ENCODE peak calls at places on chromosome 2, in five cellular contexts. T is mesendoderm, Q is neuronal stem cell, V is IMR-90, G is mesenchymal stem cell. C is an unnamed sample.

GRCh38 chr2:98876741-98877140 is 59.3 kb downstream of the CRACDL start:
- DNase-seq in T (no peak), Q (no peak), V (no peak), G (no peak), C (peak; percentile 6)

GRCh38 chr2:209719034-209719433 is 52.6 kb upstream of the UNC80 start:
- DNase-seq in T (peak; percentile 18), Q (no peak), V (no peak), G (no peak), C (peak; percentile 5)

GRCh38 chr2:226583715-226584114 is 215.9 kb downstream of the IRS1 start:
- DNase-seq in T (peak; percentile 83), Q (no peak), V (peak; percentile 89), G (peak; percentile 84), C (peak; percentile 82)

GRCh38 chr2:127079358-127079920 is 27.5 kb downstream of the BIN1 start:
- DNase-seq in T (no peak), Q (no peak), V (no peak), G (no peak), C (no peak)

GRCh38 chr2:23566236-23567142 is 181.5 kb downstream of the KLHL29 start:
- DNase-seq in T (peak; percentile 76), Q (no peak), V (peak; percentile 32), G (peak; percentile 42), C (peak; percentile 40)

GRCh38 chr2:185813707-185814106 is 75.1 kb downstream of the FSIP2 start:
- DNase-seq in T (no peak), Q (no peak), V (no peak), G (no peak), C (no peak)

GRCh38 chr2:202269585-202269984 is 4.0 kb downstream of the NOP58 start:
- DNase-seq in T (no peak), Q (no peak), V (no peak), G (no peak), C (peak; percentile 25)

GRCh38 chr2:157283468-157283867 is 26.0 kb downstream of the GALNT5 start:
- DNase-seq in T (no peak), Q (no peak), V (no peak), G (no peak), C (no peak)

GRCh38 chr2:190121971-190122370 is 59.4 kb upstream of the MSTN start:
- DNase-seq in T (peak; percentile 57), Q (no peak), V (peak; percentile 41), G (peak; percentile 29), C (no peak)

GRCh38 chr2:60552096-60552850 is 1.2 kb downstream of the BCL11A start:
- DNase-seq in T (peak; percentile 80), Q (no peak), V (no peak), G (peak; percentile 20), C (peak; percentile 23)

GRCh38 chr2:182649316-182649715 is 66.7 kb upstream of the DNAJC10 start:
- DNase-seq in T (peak; percentile 78), Q (peak; percentile 12), V (peak; percentile 46), G (peak; percentile 58), C (peak; percentile 26)

GRCh38 chr2:231036578-231037106 is 681 bp upstream of the C2orf72 start:
- DNase-seq in T (no peak), Q (no peak), V (no peak), G (no peak), C (no peak)

GRCh38 chr2:42072349-42073118 is 24.7 kb downstream of the PKDCC start:
- DNase-seq in T (no peak), Q (no peak), V (peak; percentile 48), G (no peak), C (no peak)

GRCh38 chr2:241123816-241124536 is 21.9 kb upstream of the MTERF4 start:
- DNase-seq in T (no peak), Q (no peak), V (no peak), G (no peak), C (no peak)

GRCh38 chr2:238696323-238696722 is 151.6 kb upstream of the TWIST2 start:
- DNase-seq in T (no peak), Q (no peak), V (no peak), G (no peak), C (no peak)

GRCh38 chr2:157419031-157419580 is 24.8 kb downstream of the CYTIP start:
- DNase-seq in T (no peak), Q (no peak), V (no peak), G (no peak), C (no peak)

GRCh38 chr2:156517419-156517818 is 81.2 kb downstream of the GPD2 start:
- DNase-seq in T (no peak), Q (no peak), V (peak; percentile 23), G (no peak), C (no peak)

GRCh38 chr2:238644095-238645081 is 203.5 kb upstream of the TWIST2 start:
- DNase-seq in T (no peak), Q (no peak), V (peak; percentile 86), G (peak; percentile 91), C (peak; percentile 58)

GRCh38 chr2:40803900-40804299 is 352.0 kb upstream of the SLC8A1 start:
- DNase-seq in T (no peak), Q (no peak), V (no peak), G (no peak), C (no peak)

GRCh38 chr2:111706481-111707001 is 177.5 kb downstream of the ANAPC1 start:
- DNase-seq in T (no peak), Q (no peak), V (no peak), G (no peak), C (no peak)
- H2BK5ac ChIP-seq in T (no peak overlapping the region), Q (peak overlapping the region; percentile 88), V (no peak overlapping the region), G (peak overlapping the region; percentile 49), C (no peak overlapping the region)

GRCh38 chr2:48129256-48129950 is 223.1 kb upstream of the FBXO11 start:
- DNase-seq in T (no peak), Q (no peak), V (no peak), G (peak; percentile 39), C (no peak)
- H2BK120ac ChIP-seq in T (no peak overlapping the region), Q (no peak overlapping the region), V (no peak overlapping the region), G (no peak overlapping the region), C (no peak overlapping the region)

GRCh38 chr2:85278361-85278760 is 49.4 kb downstream of the TGOLN2 start:
- DNase-seq in T (no peak), Q (no peak), V (peak; percentile 84), G (no peak), C (no peak)
- H3K9ac ChIP-seq in T (no peak overlapping the region), Q (no peak overlapping the region), V (peak overlapping the region; percentile 13), G (peak overlapping the region; percentile 76), C (no peak overlapping the region)

DNA sequence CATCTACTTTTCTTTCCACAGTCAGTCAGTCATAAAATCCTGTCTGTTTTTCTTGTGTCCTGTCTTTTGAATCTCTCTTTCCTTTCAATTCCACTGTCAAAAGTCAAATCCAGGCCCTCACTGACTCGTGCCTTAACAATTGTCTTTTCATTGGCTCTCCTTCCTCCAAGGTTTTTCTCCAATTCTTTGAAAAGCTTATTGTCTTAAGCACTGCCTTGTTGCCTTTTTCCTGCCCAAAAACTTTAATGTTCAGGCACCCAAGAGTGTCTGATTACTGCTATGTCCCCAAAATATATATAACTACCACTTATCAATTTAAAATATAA is 13.9 kb upstream of the SULT1C4 start:
- DNase-seq in T (no peak), Q (no peak), V (peak; percentile 47), G (no peak), C (no peak)
- H2BK5ac ChIP-seq in T (no peak overlapping the region), Q (no peak overlapping the region), V (peak overlapping the region; percentile 49), G (no peak overlapping the region), C (no peak overlapping the region)

DNA sequence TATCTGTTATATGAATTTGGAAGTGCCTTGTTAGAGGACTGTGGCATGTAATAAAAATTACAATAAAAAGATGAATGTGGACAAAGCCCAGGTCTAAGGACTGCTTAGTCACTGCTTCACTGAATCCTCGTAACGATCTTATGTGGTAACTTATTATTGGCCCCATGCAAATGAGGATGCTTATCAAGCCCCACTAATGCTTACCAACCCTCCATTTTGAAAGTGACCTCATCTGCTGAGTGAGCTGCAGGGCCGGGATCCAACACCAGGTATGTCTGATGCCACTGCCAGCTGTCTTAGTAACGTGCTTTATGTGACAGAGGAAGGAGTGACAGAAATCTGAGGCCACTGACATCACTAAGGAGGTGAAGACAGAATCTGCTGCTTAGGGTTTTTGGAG is 65.3 kb upstream of the CCDC85A start:
- DNase-seq in T (peak; percentile 86), Q (no peak), V (no peak), G (no peak), C (no peak)
- H2BK120ac ChIP-seq in T (no peak overlapping the region), Q (no peak overlapping the region), V (no peak overlapping the region), G (no peak overlapping the region), C (no peak overlapping the region)

C was measured in trophoblast cell.